ENCODE peak calls at places on chromosomes 1 and 21, in eight cellular contexts. S, I, E, Z, U, W, X and D are unnamed samples. For H3K4me1 and H3K36me3, the result is how much of the 10 kb centered on the place peaks cover.

GRCh38 chr1:61448934-61449368 is 276.0 kb downstream of the TM2D1 start:
- DNase-seq in Z (no peak), U (no peak), X (peak), I (no peak), W (peak), E (peak), S (peak), D (peak)

GRCh38 chr1:222918746-222919477 is 104.1 kb downstream of the DISP1 start:
- DNase-seq in W (no peak), I (no peak), X (no peak), U (no peak), S (no peak), Z (no peak), E (no peak), D (no peak)

GRCh38 chr1:7255303-7256058 is 470.2 kb downstream of the CAMTA1 start:
- DNase-seq in E (no peak), I (no peak), S (peak), X (no peak), U (peak), Z (no peak), W (no peak), D (no peak)

GRCh38 chr1:27980216-27980820 is 20.5 kb downstream of the XKR8 start:
- DNase-seq in W (no peak), Z (no peak), E (no peak), X (no peak), S (no peak), U (peak), I (no peak), D (no peak)

GRCh38 chr1:30038134-30039025 is 685.0 kb downstream of the MATN1 start:
- DNase-seq in I (no peak), W (no peak), E (no peak), U (no peak), Z (no peak), X (no peak), S (no peak), D (no peak)

GRCh38 chr1:25469177-25469576 is 38.5 kb downstream of the MACO1 start:
- DNase-seq in S (no peak), E (no peak), U (peak), W (no peak), X (no peak), I (no peak), Z (no peak), D (no peak)

GRCh38 chr1:116268211-116268610 is 104.8 kb upstream of the ATP1A1 start:
- DNase-seq in U (no peak), Z (no peak), E (no peak), S (peak), I (no peak), X (no peak), W (peak), D (peak)

GRCh38 chr1:154711416-154711815 is 103.4 kb upstream of the ADAR start:
- DNase-seq in W (no peak), I (no peak), E (no peak), S (no peak), U (no peak), Z (no peak), X (no peak), D (no peak)

GRCh38 chr1:169086603-169087455 is 19.7 kb upstream of the ATP1B1 start:
- DNase-seq in S (no peak), I (no peak), W (no peak), X (no peak), U (peak), Z (no peak), E (no peak), D (no peak)

GRCh38 chr1:73310797-73311381 is 887.1 kb downstream of the LRRIQ3 start:
- DNase-seq in U (no peak), I (no peak), S (no peak), Z (no peak), E (no peak), W (no peak), X (no peak), D (no peak)

GRCh38 chr1:40372658-40373322 is 737 bp upstream of the SMAP2 start:
- DNase-seq in U (no peak), W (no peak), E (no peak), I (no peak), X (no peak), S (no peak), Z (no peak), D (no peak)

GRCh38 chr1:33155877-33156538 is 25.8 kb downstream of the TRIM62 start:
- DNase-seq in U (no peak), E (peak), I (no peak), S (no peak), W (no peak), Z (no peak), X (no peak), D (peak)

GRCh38 chr1:224273651-224274050 is 56.3 kb downstream of the NVL start:
- DNase-seq in X (no peak), I (no peak), U (peak), W (no peak), E (no peak), Z (no peak), S (no peak), D (no peak)

DNA sequence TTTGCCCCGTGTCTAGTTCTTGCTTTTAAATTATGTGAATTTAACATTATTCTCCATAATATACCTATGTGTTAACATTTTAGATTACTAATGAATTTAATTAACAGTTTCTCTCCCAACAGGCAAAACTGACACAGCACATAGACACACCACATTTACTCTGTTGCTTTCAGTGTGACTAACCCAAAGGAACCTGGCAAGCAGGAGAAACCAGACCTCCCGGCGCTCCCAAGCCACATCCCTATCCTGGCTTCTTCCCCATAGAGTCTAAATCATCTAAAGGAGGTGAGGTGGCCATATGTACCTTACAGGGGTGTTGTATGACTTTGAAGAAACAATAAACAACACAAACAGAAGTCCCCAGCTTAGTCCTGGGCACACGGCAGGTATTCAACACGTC is 69.2 kb downstream of the CAPZB start:
- DNase-seq in W (no peak), U (no peak), E (no peak), X (no peak), Z (no peak), I (no peak), S (no peak), D (no peak)
- H3K4me1 ChIP-seq in W (under half), U (under half), E (under half), X (half or more), Z (under half), I (under half), S (under half), D (half or more)

GRCh38 chr1:147172168-147173016 is at the start of gene PRKAB2:
- DNase-seq in S (peak), Z (peak), E (peak), W (peak), U (peak), X (peak), I (peak), D (peak)
- TF ChIP-seq POLR2A in S (peak), Z (peak), E (peak), W (no peak), U (peak), X (peak), I (peak), D (no peak)

GRCh38 chr1:42937141-42937696 is 21.4 kb downstream of the SLC2A1 start:
- DNase-seq in U (peak), X (no peak), I (no peak), Z (no peak), E (no peak), W (no peak), S (peak), D (no peak)
- H3K36me3 ChIP-seq in U (half or more), X (under half), I (half or more), Z (half or more), E (under half), W (under half), S (under half), D (under half)

DNA sequence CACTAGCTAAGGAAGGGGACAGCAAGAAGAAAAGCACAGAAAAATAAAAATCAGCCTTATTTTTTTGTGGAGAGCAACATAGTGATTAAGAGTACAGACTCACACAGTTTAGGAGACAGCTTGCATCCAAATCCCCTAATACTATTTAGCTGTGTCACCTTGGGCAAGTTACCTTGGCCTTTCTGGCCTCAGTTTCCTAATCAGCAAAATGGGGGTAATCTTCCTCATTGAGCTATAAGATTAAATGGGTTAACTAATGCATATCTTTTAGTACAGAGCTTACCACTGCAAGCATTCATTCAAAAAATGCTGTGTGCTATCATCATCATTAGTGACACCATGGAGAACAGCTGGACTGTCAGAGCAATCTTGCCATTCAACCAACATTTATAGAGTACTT is 77.7 kb downstream of the CD46 start:
- DNase-seq in U (no peak), E (no peak), X (no peak), S (no peak), Z (no peak), W (no peak), I (no peak), D (no peak)
- H3K4me1 ChIP-seq in U (under half), E (under half), X (half or more), S (under half), Z (half or more), W (under half), I (half or more), D (half or more)

GRCh38 chr1:201405484-201405831 is 6.3 kb upstream of the LAD1 start:
- DNase-seq in W (no peak), U (no peak), E (no peak), Z (peak), X (no peak), I (no peak), S (no peak), D (no peak)
- TF ChIP-seq POLR2A in W (no peak), U (no peak), E (no peak), Z (no peak), X (no peak), I (no peak), S (no peak), D (no peak)

GRCh38 chr1:171702598-171702997 is 39.3 kb downstream of the VAMP4 start:
- DNase-seq in S (no peak), X (no peak), U (no peak), I (no peak), W (no peak), E (no peak), Z (no peak), D (no peak)
- H3K36me3 ChIP-seq in S (under half), X (half or more), U (under half), I (under half), W (under half), E (under half), Z (under half), D (under half)

DNA sequence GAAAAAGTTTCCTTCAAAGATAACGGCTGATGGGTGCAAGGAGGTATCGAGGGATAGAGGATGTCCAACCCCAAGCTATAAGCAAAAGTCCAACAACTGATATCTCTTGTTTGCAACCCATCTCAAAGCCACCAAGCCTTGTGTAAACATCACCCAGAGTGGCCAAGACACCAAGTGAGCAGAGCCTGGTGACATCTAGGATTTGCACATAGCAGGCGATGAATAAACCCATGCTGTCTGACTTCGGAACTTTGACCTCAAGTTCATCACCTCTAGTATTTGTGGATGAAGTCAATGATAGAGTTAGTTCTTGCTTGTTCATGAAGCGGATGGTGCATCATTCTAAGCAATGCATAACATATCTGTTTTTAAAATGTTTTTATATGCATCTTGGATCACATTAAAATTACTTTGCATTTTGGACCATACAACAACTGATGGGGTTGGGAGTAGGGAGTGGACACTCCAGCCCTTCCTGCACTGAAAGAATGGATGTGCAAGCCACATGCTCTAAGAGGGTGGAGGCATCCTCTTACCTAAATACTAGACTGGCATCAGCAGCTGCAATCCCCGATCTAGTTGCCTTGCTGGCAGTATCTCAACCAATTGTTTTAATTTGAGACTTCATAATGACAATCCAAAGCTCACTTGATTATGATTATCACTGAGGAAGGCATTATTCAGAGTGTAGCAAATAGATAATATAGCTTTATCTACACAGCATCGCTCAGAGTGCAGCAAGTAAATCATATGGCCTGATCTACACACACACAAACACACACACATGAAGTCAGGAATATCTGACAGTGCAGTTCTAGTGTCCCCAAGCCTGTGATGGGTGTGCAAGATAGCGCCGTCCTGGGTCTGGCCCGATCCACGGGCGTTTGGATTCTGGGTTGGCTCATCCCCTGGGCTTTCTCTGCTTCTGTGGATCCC is 181.0 kb downstream of the ETS2 start:
- DNase-seq in W (no peak), I (no peak), E (no peak), X (no peak), U (no peak), S (no peak), Z (no peak), D (no peak)
- H3K4me1 ChIP-seq in W (under half), I (under half), E (under half), X (half or more), U (under half), S (under half), Z (under half), D (half or more)